ENCODE peak calls at places on chromosomes 12 and 14, in six cellular contexts. Z is natural killer cell, U is progenitor cell of endocrine pancreas, E is GM04504, D is midbrain, B is choroid plexus epithelial cell. I is an unnamed sample.

GRCh38 chr12:10584415-10584814 is 29.0 kb downstream of the MAGOHB start:
- DNase-seq in D (no peak), Z (no peak), E (no peak), B (peak), U (no peak), I (no peak)

GRCh38 chr12:98999569-98999968 is 354.5 kb downstream of the APAF1 start:
- DNase-seq in D (no peak), B (no peak), U (no peak), E (no peak), Z (no peak), I (no peak)

GRCh38 chr14:79278286-79278797 is 933.0 kb downstream of the DIO2 start:
- DNase-seq in D (no peak), B (no peak), E (no peak), Z (no peak), U (no peak), I (no peak)

GRCh38 chr12:71605034-71605433 is 58.6 kb downstream of the ZFC3H1 start:
- DNase-seq in E (no peak), B (no peak), U (no peak), D (no peak), Z (no peak), I (no peak)

GRCh38 chr12:128992550-128992949 is 139.3 kb downstream of the GLT1D1 start:
- DNase-seq in E (no peak), Z (no peak), U (no peak), B (no peak), D (no peak), I (no peak)

GRCh38 chr12:58286353-58286752 is 345.0 kb downstream of the ATP23 start:
- DNase-seq in U (no peak), D (no peak), E (no peak), Z (no peak), B (no peak), I (no peak)

GRCh38 chr12:108193922-108194321 is 64.8 kb downstream of the WSCD2 start:
- DNase-seq in U (no peak), D (no peak), E (no peak), B (peak), Z (no peak), I (peak)

GRCh38 chr12:2794736-2795289 is at the start of gene FKBP4:
- DNase-seq in D (peak), E (peak), U (peak), B (peak), Z (peak), I (peak)

GRCh38 chr12:14714437-14714836 is 18.0 kb upstream of the GUCY2C start:
- DNase-seq in D (no peak), B (no peak), U (no peak), Z (no peak), E (no peak), I (no peak)

GRCh38 chr14:55074662-55075061 is 23.2 kb downstream of the MAPK1IP1L start:
- DNase-seq in E (no peak), Z (no peak), B (peak), D (no peak), U (no peak), I (no peak)

GRCh38 chr14:55451950-55452349 is 11.5 kb upstream of the TBPL2 start:
- DNase-seq in B (no peak), U (no peak), D (no peak), E (no peak), Z (no peak), I (peak)

GRCh38 chr14:97407701-97408407 is 610.7 kb downstream of the VRK1 start:
- DNase-seq in Z (no peak), E (no peak), D (no peak), U (no peak), B (no peak), I (no peak)

GRCh38 chr12:122886851-122887816 is 8.8 kb downstream of the VPS37B start:
- DNase-seq in Z (no peak), D (no peak), E (no peak), U (no peak), B (peak), I (peak)

GRCh38 chr14:61537567-61538463 is 157.5 kb upstream of the HIF1A start:
- DNase-seq in B (peak), Z (no peak), D (no peak), U (no peak), E (peak), I (peak)

GRCh38 chr14:88933203-88933602 is 108.8 kb downstream of the TTC8 start:
- DNase-seq in E (no peak), B (peak), Z (no peak), D (no peak), U (no peak), I (no peak)

GRCh38 chr12:46523446-46523845 is 150.9 kb upstream of the SLC38A2 start:
- DNase-seq in B (no peak), E (no peak), U (no peak), Z (no peak), D (no peak), I (no peak)

GRCh38 chr12:50221228-50222008 is 54.2 kb upstream of the CERS5 start:
- DNase-seq in Z (no peak), U (no peak), D (peak), E (peak), B (peak), I (peak)

GRCh38 chr14:65927871-65928270 is 515.3 kb downstream of the FUT8 start:
- DNase-seq in B (no peak), D (no peak), Z (peak), E (no peak), U (peak), I (no peak)

GRCh38 chr14:65258391-65258790 is 154.1 kb upstream of the FUT8 start:
- DNase-seq in U (no peak), E (no peak), Z (no peak), B (peak), D (no peak), I (peak)

GRCh38 chr14:22403286-22403685 is 185.7 kb downstream of the DAD1 start:
- DNase-seq in D (no peak), U (no peak), B (peak), E (no peak), Z (no peak), I (no peak)

GRCh38 chr12:79373896-79374499 is 316.8 kb downstream of the PAWR start:
- DNase-seq in E (no peak), Z (no peak), B (peak), D (peak), U (peak), I (peak)

GRCh38 chr14:96275182-96276112 is 19.4 kb downstream of the BDKRB1 start:
- DNase-seq in B (peak), Z (peak), D (peak), U (peak), E (peak), I (peak)

GRCh38 chr12:106239951-106240335 is 7.9 kb downstream of the CKAP4 start:
- DNase-seq in B (no peak), E (no peak), D (no peak), U (no peak), Z (no peak), I (no peak)